ENCODE peak calls at places on chromosomes 5 and 9, in nine cellular contexts. One of them, this sample, is unnamed.

GRCh38 chr9:11338130-11338529 is 725.3 kb upstream of the PTPRD start:
- DNase-seq in fibroblast of mammary gland: no peak
- DNase-seq in omental fat pad: no peak
- DNase-seq in LNCaP clone FGC: no peak
- DNase-seq in MM.1S: peak
- DNase-seq in dorsolateral prefrontal cortex: no peak
- DNase-seq in GM13976: no peak
- DNase-seq in A549: no peak
- DNase-seq in left ventricle myocardium inferior: no peak
- DNase-seq in this sample: no peak

GRCh38 chr9:72352911-72353388 is 12.1 kb downstream of the ZFAND5 start:
- DNase-seq in fibroblast of mammary gland: no peak
- DNase-seq in omental fat pad: no peak
- DNase-seq in LNCaP clone FGC: no peak
- DNase-seq in MM.1S: no peak
- DNase-seq in dorsolateral prefrontal cortex: no peak
- DNase-seq in GM13976: no peak
- DNase-seq in A549: no peak
- DNase-seq in left ventricle myocardium inferior: no peak
- DNase-seq in this sample: no peak

GRCh38 chr9:98964201-98964600 is 20.5 kb downstream of the COL15A1 start:
- DNase-seq in fibroblast of mammary gland: no peak
- DNase-seq in omental fat pad: no peak
- DNase-seq in LNCaP clone FGC: no peak
- DNase-seq in MM.1S: no peak
- DNase-seq in dorsolateral prefrontal cortex: no peak
- DNase-seq in GM13976: no peak
- DNase-seq in A549: no peak
- DNase-seq in left ventricle myocardium inferior: no peak
- DNase-seq in this sample: no peak

GRCh38 chr9:75229605-75230332 is 141.5 kb downstream of the OSTF1 start:
- DNase-seq in fibroblast of mammary gland: peak
- DNase-seq in omental fat pad: no peak
- DNase-seq in LNCaP clone FGC: peak
- DNase-seq in MM.1S: peak
- DNase-seq in dorsolateral prefrontal cortex: no peak
- DNase-seq in GM13976: no peak
- DNase-seq in A549: no peak
- DNase-seq in left ventricle myocardium inferior: no peak
- DNase-seq in this sample: no peak

GRCh38 chr9:5976668-5977397 is 38.6 kb downstream of the RANBP6 start:
- DNase-seq in fibroblast of mammary gland: peak
- DNase-seq in omental fat pad: no peak
- DNase-seq in LNCaP clone FGC: no peak
- DNase-seq in MM.1S: peak
- DNase-seq in dorsolateral prefrontal cortex: no peak
- DNase-seq in GM13976: peak
- DNase-seq in A549: no peak
- DNase-seq in left ventricle myocardium inferior: no peak
- DNase-seq in this sample: peak

GRCh38 chr5:33153891-33154290 is 286.9 kb upstream of the TARS1 start:
- DNase-seq in fibroblast of mammary gland: no peak
- DNase-seq in omental fat pad: no peak
- DNase-seq in LNCaP clone FGC: no peak
- DNase-seq in MM.1S: no peak
- DNase-seq in dorsolateral prefrontal cortex: no peak
- DNase-seq in GM13976: no peak
- DNase-seq in A549: no peak
- DNase-seq in left ventricle myocardium inferior: no peak
- DNase-seq in this sample: no peak

GRCh38 chr5:110634475-110634874 is 92.0 kb downstream of the TMEM232 start:
- DNase-seq in fibroblast of mammary gland: no peak
- DNase-seq in omental fat pad: no peak
- DNase-seq in LNCaP clone FGC: no peak
- DNase-seq in MM.1S: peak
- DNase-seq in dorsolateral prefrontal cortex: no peak
- DNase-seq in GM13976: no peak
- DNase-seq in A549: no peak
- DNase-seq in left ventricle myocardium inferior: no peak
- DNase-seq in this sample: no peak

GRCh38 chr9:34994429-34995287 is 5.1 kb downstream of the DNAJB5 start:
- DNase-seq in fibroblast of mammary gland: peak
- DNase-seq in omental fat pad: no peak
- DNase-seq in LNCaP clone FGC: no peak
- DNase-seq in MM.1S: no peak
- DNase-seq in dorsolateral prefrontal cortex: no peak
- DNase-seq in GM13976: peak
- DNase-seq in A549: peak
- DNase-seq in left ventricle myocardium inferior: no peak
- DNase-seq in this sample: no peak

GRCh38 chr5:17402291-17403121 is 95.5 kb upstream of the TAF11L2 start:
- DNase-seq in fibroblast of mammary gland: no peak
- DNase-seq in omental fat pad: no peak
- DNase-seq in LNCaP clone FGC: no peak
- DNase-seq in MM.1S: no peak
- DNase-seq in dorsolateral prefrontal cortex: no peak
- DNase-seq in GM13976: no peak
- DNase-seq in A549: no peak
- DNase-seq in left ventricle myocardium inferior: no peak
- DNase-seq in this sample: no peak

GRCh38 chr5:100905259-100905914 is 2.3 kb upstream of the ST8SIA4 start:
- DNase-seq in fibroblast of mammary gland: no peak
- DNase-seq in omental fat pad: no peak
- DNase-seq in LNCaP clone FGC: no peak
- DNase-seq in MM.1S: peak
- DNase-seq in dorsolateral prefrontal cortex: no peak
- DNase-seq in GM13976: no peak
- DNase-seq in A549: no peak
- DNase-seq in left ventricle myocardium inferior: no peak
- DNase-seq in this sample: no peak

GRCh38 chr5:44935262-44935661 is 126.5 kb downstream of the MRPS30 start:
- DNase-seq in fibroblast of mammary gland: no peak
- DNase-seq in omental fat pad: no peak
- DNase-seq in LNCaP clone FGC: no peak
- DNase-seq in MM.1S: peak
- DNase-seq in dorsolateral prefrontal cortex: no peak
- DNase-seq in GM13976: no peak
- DNase-seq in A549: no peak
- DNase-seq in left ventricle myocardium inferior: no peak
- DNase-seq in this sample: no peak
- TF ChIP-seq CTCF in fibroblast of mammary gland: no peak
- TF ChIP-seq CTCF in omental fat pad: no peak
- TF ChIP-seq CTCF in LNCaP clone FGC: peak
- TF ChIP-seq CTCF in MM.1S: peak
- TF ChIP-seq CTCF in dorsolateral prefrontal cortex: no peak
- TF ChIP-seq CTCF in GM13976: no peak
- TF ChIP-seq CTCF in A549: no peak
- TF ChIP-seq CTCF in left ventricle myocardium inferior: no peak
- TF ChIP-seq CTCF in this sample: peak

GRCh38 chr5:128844354-128844923 is 120.8 kb upstream of the SLC27A6 start:
- DNase-seq in fibroblast of mammary gland: peak
- DNase-seq in omental fat pad: no peak
- DNase-seq in LNCaP clone FGC: peak
- DNase-seq in MM.1S: peak
- DNase-seq in dorsolateral prefrontal cortex: no peak
- DNase-seq in GM13976: peak
- DNase-seq in A549: peak
- DNase-seq in left ventricle myocardium inferior: no peak
- DNase-seq in this sample: no peak
- TF ChIP-seq CTCF in fibroblast of mammary gland: peak
- TF ChIP-seq CTCF in omental fat pad: no peak
- TF ChIP-seq CTCF in LNCaP clone FGC: peak
- TF ChIP-seq CTCF in MM.1S: peak
- TF ChIP-seq CTCF in dorsolateral prefrontal cortex: peak
- TF ChIP-seq CTCF in GM13976: no peak
- TF ChIP-seq CTCF in A549: peak
- TF ChIP-seq CTCF in left ventricle myocardium inferior: peak
- TF ChIP-seq CTCF in this sample: no peak

GRCh38 chr5:104177651-104178050 is 615.1 kb upstream of the NUDT12 start:
- DNase-seq in fibroblast of mammary gland: no peak
- DNase-seq in omental fat pad: no peak
- DNase-seq in LNCaP clone FGC: no peak
- DNase-seq in MM.1S: peak
- DNase-seq in dorsolateral prefrontal cortex: no peak
- DNase-seq in GM13976: no peak
- DNase-seq in A549: no peak
- DNase-seq in left ventricle myocardium inferior: no peak
- DNase-seq in this sample: no peak

GRCh38 chr5:104184264-104184663 is 621.7 kb upstream of the NUDT12 start:
- DNase-seq in fibroblast of mammary gland: no peak
- DNase-seq in omental fat pad: no peak
- DNase-seq in LNCaP clone FGC: no peak
- DNase-seq in MM.1S: no peak
- DNase-seq in dorsolateral prefrontal cortex: no peak
- DNase-seq in GM13976: no peak
- DNase-seq in A549: no peak
- DNase-seq in left ventricle myocardium inferior: no peak
- DNase-seq in this sample: no peak

GRCh38 chr5:104178066-104178465 is 615.5 kb upstream of the NUDT12 start:
- DNase-seq in fibroblast of mammary gland: no peak
- DNase-seq in omental fat pad: no peak
- DNase-seq in LNCaP clone FGC: no peak
- DNase-seq in MM.1S: peak
- DNase-seq in dorsolateral prefrontal cortex: no peak
- DNase-seq in GM13976: no peak
- DNase-seq in A549: no peak
- DNase-seq in left ventricle myocardium inferior: no peak
- DNase-seq in this sample: no peak

DNA sequence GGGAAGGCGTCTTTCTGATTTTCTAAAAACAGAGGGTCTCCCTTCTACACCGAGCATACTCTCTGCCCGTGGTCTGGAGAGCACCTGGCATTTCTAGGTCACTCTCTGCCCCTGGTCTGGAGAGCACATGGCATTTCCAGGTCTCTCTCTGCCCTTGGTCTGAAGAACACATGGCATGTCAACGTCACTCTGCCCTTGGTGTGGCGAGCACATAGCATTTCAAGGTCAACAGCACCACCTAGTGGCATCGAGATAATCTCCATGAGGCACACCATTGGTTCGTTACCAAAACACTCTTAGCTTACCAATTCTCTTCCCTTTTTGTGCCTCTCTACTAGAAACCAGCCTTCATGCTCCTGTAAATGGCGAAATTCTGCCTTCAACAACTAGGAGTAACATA is 616.5 kb upstream of the NUDT12 start:
- DNase-seq in fibroblast of mammary gland: peak
- DNase-seq in omental fat pad: no peak
- DNase-seq in LNCaP clone FGC: peak
- DNase-seq in MM.1S: peak
- DNase-seq in dorsolateral prefrontal cortex: peak
- DNase-seq in GM13976: peak
- DNase-seq in A549: peak
- DNase-seq in left ventricle myocardium inferior: no peak
- DNase-seq in this sample: peak
- TF ChIP-seq CTCF in fibroblast of mammary gland: peak
- TF ChIP-seq CTCF in omental fat pad: no peak
- TF ChIP-seq CTCF in LNCaP clone FGC: peak
- TF ChIP-seq CTCF in MM.1S: peak
- TF ChIP-seq CTCF in dorsolateral prefrontal cortex: peak
- TF ChIP-seq CTCF in GM13976: peak
- TF ChIP-seq CTCF in A549: peak
- TF ChIP-seq CTCF in left ventricle myocardium inferior: peak
- TF ChIP-seq CTCF in this sample: peak

DNA sequence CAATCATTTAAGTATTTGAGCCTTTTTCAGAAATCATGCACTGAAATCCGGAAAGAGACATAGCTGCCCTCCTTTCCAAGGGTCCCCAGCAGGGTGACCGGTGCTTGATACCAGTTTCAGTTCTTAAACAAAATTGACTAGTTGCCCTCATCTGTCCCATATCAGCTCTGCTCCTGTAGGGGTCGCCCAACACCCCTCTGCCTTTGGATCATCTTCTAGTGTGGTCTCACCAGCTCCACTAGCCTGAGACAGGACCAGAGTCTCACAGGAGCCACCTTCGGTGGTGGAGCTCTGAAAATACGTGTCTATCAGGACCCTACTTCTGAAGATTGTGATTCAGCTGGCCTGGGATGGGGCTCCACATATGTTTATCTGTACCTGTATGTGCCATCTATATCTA is 428.2 kb downstream of the ENC1 start:
- DNase-seq in fibroblast of mammary gland: peak
- DNase-seq in omental fat pad: no peak
- DNase-seq in LNCaP clone FGC: no peak
- DNase-seq in MM.1S: peak
- DNase-seq in dorsolateral prefrontal cortex: no peak
- DNase-seq in GM13976: no peak
- DNase-seq in A549: no peak
- DNase-seq in left ventricle myocardium inferior: no peak
- DNase-seq in this sample: peak
- TF ChIP-seq CTCF in fibroblast of mammary gland: peak
- TF ChIP-seq CTCF in omental fat pad: no peak
- TF ChIP-seq CTCF in LNCaP clone FGC: peak
- TF ChIP-seq CTCF in MM.1S: peak
- TF ChIP-seq CTCF in dorsolateral prefrontal cortex: no peak
- TF ChIP-seq CTCF in GM13976: peak
- TF ChIP-seq CTCF in A549: peak
- TF ChIP-seq CTCF in left ventricle myocardium inferior: peak
- TF ChIP-seq CTCF in this sample: no peak

GRCh38 chr5:169085656-169086055 is 215.3 kb downstream of the SLIT3 start:
- DNase-seq in fibroblast of mammary gland: no peak
- DNase-seq in omental fat pad: no peak
- DNase-seq in LNCaP clone FGC: no peak
- DNase-seq in MM.1S: no peak
- DNase-seq in dorsolateral prefrontal cortex: no peak
- DNase-seq in GM13976: no peak
- DNase-seq in A549: no peak
- DNase-seq in left ventricle myocardium inferior: no peak
- DNase-seq in this sample: no peak

GRCh38 chr5:169089343-169089742 is 211.6 kb downstream of the SLIT3 start:
- DNase-seq in fibroblast of mammary gland: no peak
- DNase-seq in omental fat pad: no peak
- DNase-seq in LNCaP clone FGC: no peak
- DNase-seq in MM.1S: no peak
- DNase-seq in dorsolateral prefrontal cortex: no peak
- DNase-seq in GM13976: no peak
- DNase-seq in A549: no peak
- DNase-seq in left ventricle myocardium inferior: no peak
- DNase-seq in this sample: no peak

GRCh38 chr5:169084775-169085566 is 216.0 kb downstream of the SLIT3 start:
- DNase-seq in fibroblast of mammary gland: no peak
- DNase-seq in omental fat pad: no peak
- DNase-seq in LNCaP clone FGC: no peak
- DNase-seq in MM.1S: no peak
- DNase-seq in dorsolateral prefrontal cortex: no peak
- DNase-seq in GM13976: no peak
- DNase-seq in A549: no peak
- DNase-seq in left ventricle myocardium inferior: no peak
- DNase-seq in this sample: no peak

GRCh38 chr5:169091396-169091980 is 209.5 kb downstream of the SLIT3 start:
- DNase-seq in fibroblast of mammary gland: no peak
- DNase-seq in omental fat pad: no peak
- DNase-seq in LNCaP clone FGC: no peak
- DNase-seq in MM.1S: no peak
- DNase-seq in dorsolateral prefrontal cortex: no peak
- DNase-seq in GM13976: no peak
- DNase-seq in A549: no peak
- DNase-seq in left ventricle myocardium inferior: no peak
- DNase-seq in this sample: no peak

GRCh38 chr5:169088032-169088726 is 212.8 kb downstream of the SLIT3 start:
- DNase-seq in fibroblast of mammary gland: no peak
- DNase-seq in omental fat pad: no peak
- DNase-seq in LNCaP clone FGC: no peak
- DNase-seq in MM.1S: no peak
- DNase-seq in dorsolateral prefrontal cortex: no peak
- DNase-seq in GM13976: no peak
- DNase-seq in A549: no peak
- DNase-seq in left ventricle myocardium inferior: no peak
- DNase-seq in this sample: no peak
- TF ChIP-seq CTCF in fibroblast of mammary gland: no peak
- TF ChIP-seq CTCF in omental fat pad: no peak
- TF ChIP-seq CTCF in LNCaP clone FGC: no peak
- TF ChIP-seq CTCF in MM.1S: no peak
- TF ChIP-seq CTCF in dorsolateral prefrontal cortex: no peak
- TF ChIP-seq CTCF in GM13976: no peak
- TF ChIP-seq CTCF in A549: no peak
- TF ChIP-seq CTCF in left ventricle myocardium inferior: no peak
- TF ChIP-seq CTCF in this sample: no peak